ENCODE peak calls at places on chromosomes 16 and 17, in six cellular contexts. K, B, V, S, F and L are unnamed samples.

GRCh38 chr17:44780161-44780560 is 21.4 kb downstream of the ADAM11 start:
- DNase-seq in F (no peak), K (no peak), S (no peak), V (no peak), B (no peak), L (peak)

GRCh38 chr17:72710185-72710584 is 382.3 kb downstream of the SLC39A11 start:
- DNase-seq in S (no peak), B (no peak), K (no peak), V (no peak), F (no peak), L (no peak)

GRCh38 chr16:56013962-56014552 is 138.9 kb upstream of the CES5A start:
- DNase-seq in F (peak), V (peak), K (no peak), S (peak), B (peak), L (peak)

GRCh38 chr17:78796134-78796900 is 14.2 kb upstream of the CYTH1 start:
- DNase-seq in K (no peak), B (no peak), V (no peak), S (no peak), F (no peak), L (no peak)

GRCh38 chr16:85430523-85431381 is 182.4 kb upstream of the GSE1 start:
- DNase-seq in K (no peak), F (no peak), S (no peak), V (no peak), B (no peak), L (peak)

GRCh38 chr17:45155483-45155882 is 6.2 kb upstream of the HEXIM2 start:
- DNase-seq in F (no peak), K (no peak), B (no peak), V (no peak), S (no peak), L (no peak)

GRCh38 chr17:43830510-43831145 is 2.3 kb downstream of the MPP3 start:
- DNase-seq in S (no peak), B (no peak), V (no peak), F (no peak), K (no peak), L (no peak)

GRCh38 chr16:23801387-23801786 is 34.4 kb upstream of the PRKCB start:
- DNase-seq in S (peak), B (peak), F (peak), K (no peak), V (peak), L (peak)

GRCh38 chr17:2682304-2682938 is 29.1 kb downstream of the CLUH start:
- DNase-seq in B (no peak), F (no peak), V (no peak), S (no peak), K (no peak), L (no peak)

GRCh38 chr17:74408262-74408661 is 23.6 kb upstream of the GPRC5C start:
- DNase-seq in B (peak), S (peak), F (no peak), V (no peak), K (no peak), L (no peak)

GRCh38 chr17:13750783-13751484 is 149.2 kb upstream of the HS3ST3A1 start:
- DNase-seq in S (peak), K (no peak), V (no peak), F (peak), B (no peak), L (peak)

GRCh38 chr16:10352262-10352661 is 33.6 kb upstream of the ATF7IP2 start:
- DNase-seq in B (no peak), K (no peak), S (no peak), V (no peak), F (no peak), L (no peak)

GRCh38 chr17:44559288-44560249 is 2.3 kb downstream of the FZD2 start:
- DNase-seq in S (no peak), F (no peak), V (no peak), K (no peak), B (no peak), L (no peak)

GRCh38 chr17:73506470-73507435 is 137.5 kb downstream of the SDK2 start:
- DNase-seq in F (no peak), V (no peak), S (no peak), K (no peak), B (no peak), L (no peak)

GRCh38 chr17:68197997-68198930 is 49.6 kb upstream of the AMZ2 start:
- DNase-seq in B (no peak), F (peak), V (no peak), K (no peak), S (no peak), L (peak)

GRCh38 chr17:65902165-65902564 is 289.8 kb downstream of the CEP112 start:
- DNase-seq in S (no peak), B (no peak), F (no peak), V (no peak), K (no peak), L (no peak)

GRCh38 chr16:65975049-65975708 is 391.3 kb upstream of the CDH5 start:
- DNase-seq in K (no peak), V (no peak), F (peak), S (peak), B (no peak), L (peak)

GRCh38 chr16:69017036-69017783 is 88.2 kb upstream of the HAS3 start:
- DNase-seq in V (no peak), S (no peak), F (no peak), K (no peak), B (no peak), L (no peak)

GRCh38 chr17:77570565-77570898 is 388.0 kb upstream of the TNRC6C start:
- DNase-seq in F (no peak), B (no peak), S (no peak), V (no peak), K (no peak), L (no peak)

GRCh38 chr17:2259769-2260536 is 43.6 kb downstream of the SMG6 start:
- DNase-seq in F (no peak), B (no peak), K (peak), V (no peak), S (no peak), L (no peak)

GRCh38 chr16:24036614-24037013 is 200.8 kb downstream of the PRKCB start:
- DNase-seq in F (peak), K (no peak), V (no peak), S (peak), B (peak), L (peak)

GRCh38 chr17:81426676-81427445 is 31.6 kb downstream of the BAHCC1 start:
- DNase-seq in K (no peak), F (no peak), S (no peak), B (no peak), V (no peak), L (no peak)

GRCh38 chr17:62090021-62090824 is 25.1 kb upstream of the MED13 start:
- DNase-seq in B (peak), F (no peak), S (no peak), K (no peak), V (no peak), L (no peak)

GRCh38 chr17:4442582-4442981 is 8.8 kb downstream of the SPNS3 start:
- DNase-seq in S (no peak), F (no peak), B (no peak), V (no peak), K (no peak), L (no peak)

GRCh38 chr17:57277923-57278604 is 21.7 kb downstream of the MSI2 start:
- DNase-seq in K (no peak), S (no peak), V (no peak), B (no peak), F (no peak), L (no peak)

DNA sequence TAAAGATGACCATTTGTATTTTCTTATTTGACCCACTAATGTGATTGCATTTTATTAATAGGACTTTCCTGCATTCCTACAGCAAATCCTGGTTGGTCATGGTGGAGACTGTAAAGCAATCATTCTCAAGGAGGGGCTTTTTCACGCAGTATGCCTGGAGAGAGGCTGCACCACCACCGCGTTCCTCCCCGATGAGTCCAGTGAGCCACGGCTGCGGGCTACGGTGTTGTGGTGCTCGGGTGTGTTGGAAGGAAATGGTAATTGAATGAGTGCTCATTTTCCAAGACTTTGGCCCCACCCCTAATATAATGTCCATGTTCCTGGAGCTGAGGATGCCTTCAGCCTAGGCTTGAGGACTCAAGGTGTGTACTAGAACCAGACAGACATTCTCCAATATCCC is 39.6 kb downstream of the HEATR6 start:
- DNase-seq in F (no peak), V (no peak), B (no peak), K (no peak), S (no peak), L (no peak)
- TF ChIP-seq CREB1 in F (no peak), V (no peak), B (no peak), K (no peak), S (no peak), L (no peak)

DNA sequence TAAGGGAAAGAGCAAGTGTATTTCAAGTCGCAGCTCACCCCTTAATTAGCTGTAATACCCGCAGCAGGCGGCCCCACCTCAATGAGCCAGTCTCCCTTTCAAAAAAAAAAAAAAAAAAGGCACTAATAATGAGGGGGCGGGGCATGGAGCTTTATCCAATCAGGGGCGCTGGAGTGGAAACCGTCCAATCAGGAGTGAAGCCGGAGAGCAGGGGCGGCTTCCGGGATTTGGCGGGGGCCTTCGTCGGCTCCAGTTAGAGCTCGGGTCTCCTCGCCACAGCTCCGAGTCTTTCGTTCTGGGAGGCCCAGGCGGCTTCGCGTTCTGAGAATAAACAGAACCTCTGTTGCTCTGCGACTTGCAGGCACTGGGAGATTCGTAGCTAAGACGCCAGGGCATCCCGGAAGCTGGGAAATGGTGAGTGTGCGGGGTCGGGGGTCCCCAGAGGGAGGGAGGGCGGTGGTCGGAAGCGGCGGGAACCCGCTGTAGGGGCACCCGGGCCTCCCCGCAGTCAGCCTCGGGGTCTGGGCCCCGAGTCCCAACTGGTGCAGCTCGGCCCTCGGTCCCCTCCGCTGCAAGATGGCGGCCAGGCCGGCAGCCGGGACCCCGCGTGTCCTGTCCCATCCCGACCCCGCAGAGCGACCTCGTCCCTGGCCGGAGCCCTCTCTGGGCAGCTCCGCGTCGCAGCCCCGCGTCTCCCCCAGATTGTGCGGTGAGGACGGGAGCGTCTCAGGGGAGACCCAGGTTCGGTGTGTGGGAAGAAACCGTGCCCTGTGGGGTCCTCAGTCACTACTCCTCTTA is at the start of gene ZNF267:
- DNase-seq in S (peak), K (peak), V (peak), B (peak), F (peak), L (peak)
- TF ChIP-seq CREB1 in S (no peak), K (peak), V (no peak), B (no peak), F (no peak), L (no peak)

GRCh38 chr17:37818689-37819088 is 73.8 kb upstream of the HNF1B start:
- DNase-seq in K (no peak), B (no peak), V (no peak), S (no peak), F (no peak), L (no peak)
- TF ChIP-seq CREB1 in K (no peak), B (no peak), V (no peak), S (no peak), F (no peak), L (no peak)

GRCh38 chr16:57255686-57256415 is 10.8 kb downstream of the ARL2BP start:
- DNase-seq in V (no peak), F (no peak), S (no peak), B (no peak), K (no peak), L (no peak)

GRCh38 chr16:57258226-57258909 is 13.3 kb downstream of the ARL2BP start:
- DNase-seq in K (no peak), F (no peak), B (no peak), V (no peak), S (no peak), L (no peak)

GRCh38 chr16:57257455-57258070 is 12.5 kb downstream of the ARL2BP start:
- DNase-seq in V (no peak), F (no peak), B (no peak), S (no peak), K (no peak), L (no peak)

GRCh38 chr16:57258910-57259475 is 13.9 kb downstream of the ARL2BP start:
- DNase-seq in K (no peak), F (no peak), V (no peak), B (no peak), S (no peak), L (no peak)

DNA sequence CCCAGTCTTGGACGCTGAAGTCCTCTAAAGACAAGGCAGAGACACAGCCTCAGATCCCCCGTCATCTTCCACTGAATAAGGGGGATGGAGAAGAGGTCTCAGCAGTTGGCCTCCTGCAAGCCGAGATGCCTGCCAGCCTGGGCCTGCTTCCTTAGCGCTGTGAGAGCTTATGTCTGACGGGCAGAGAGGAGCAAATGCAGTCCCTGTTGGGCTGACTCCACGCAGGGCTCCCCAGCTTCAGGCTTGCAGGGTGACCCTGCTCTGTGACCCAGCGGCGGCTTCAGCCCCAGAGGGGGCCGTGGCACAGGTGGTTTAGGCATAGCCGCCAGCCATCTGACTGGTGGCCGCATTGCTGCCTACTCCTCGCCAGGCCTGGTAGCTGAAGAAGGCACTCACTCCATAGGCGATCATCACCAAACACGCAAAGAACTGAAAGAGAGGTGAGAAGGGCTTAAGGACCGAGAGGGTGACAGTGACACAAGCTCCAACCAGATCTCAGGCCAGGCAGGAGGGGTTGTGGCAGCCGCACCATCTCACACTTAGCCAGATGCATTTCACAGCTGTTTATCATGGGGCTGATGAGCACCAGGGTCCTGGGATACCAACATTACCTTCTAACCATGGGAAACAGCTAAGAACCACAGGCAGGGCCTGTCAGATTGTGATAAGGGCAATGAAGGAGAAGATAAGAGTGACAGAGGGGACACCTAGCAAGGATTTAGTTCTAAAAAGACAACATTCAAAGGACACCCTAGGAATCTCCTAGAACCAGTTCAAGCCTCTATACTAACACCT is 11.7 kb downstream of the ARL2BP start:
- DNase-seq in S (peak), K (no peak), B (no peak), V (no peak), F (no peak), L (no peak)
- TF ChIP-seq CREB1 in S (no peak), K (no peak), B (no peak), V (no peak), F (no peak), L (no peak)

DNA sequence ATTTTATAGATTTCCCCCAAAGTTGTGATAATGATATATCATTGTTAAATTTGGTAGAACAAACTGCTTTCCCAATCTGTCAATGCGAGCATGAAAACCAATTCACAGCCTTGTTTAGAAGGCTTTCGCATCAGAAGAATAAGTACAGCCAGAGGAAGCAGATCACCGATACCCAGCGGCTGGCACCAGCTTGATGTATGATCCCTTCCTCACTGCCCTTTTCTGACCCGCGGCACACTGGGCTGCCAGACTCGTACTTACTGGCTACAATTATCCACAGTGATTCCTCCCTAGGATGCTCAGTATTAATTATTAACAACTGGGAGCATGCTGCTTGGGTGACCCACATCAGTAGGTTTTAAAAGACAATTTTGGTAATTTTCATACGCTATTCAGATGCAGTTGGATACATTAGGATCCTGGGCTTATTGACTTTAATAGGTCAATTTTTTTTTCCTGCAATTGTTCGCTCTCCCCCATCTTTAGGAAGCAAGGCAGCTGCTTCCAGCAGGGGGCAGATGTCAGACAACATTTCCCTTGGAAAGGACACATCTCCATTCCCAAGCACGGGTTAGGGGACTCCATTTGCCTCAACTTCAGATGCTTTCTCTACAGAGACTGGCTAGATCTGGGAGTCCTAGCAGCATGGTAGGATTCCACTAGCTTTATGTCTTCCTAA is 582.7 kb upstream of the PSMD7 start:
- DNase-seq in F (peak), B (peak), K (no peak), V (no peak), S (peak), L (peak)
- TF ChIP-seq CREB1 in F (no peak), B (no peak), K (no peak), V (no peak), S (no peak), L (no peak)